ENCODE peak calls at places on chromosomes 11 and 22, in five cellular contexts. F is stomach, K is ovary, A is GM12878, U is tibial nerve. B is an unnamed sample.

GRCh38 chr11:3219281-3219892 is 774 bp upstream of the MRGPRG start:
- DNase-seq in F (peak), K (peak), A (no peak), U (no peak), B (no peak)

GRCh38 chr11:12642040-12642439 is 32.2 kb upstream of the TEAD1 start:
- DNase-seq in F (no peak), K (no peak), A (no peak), U (no peak), B (no peak)

GRCh38 chr11:2517016-2517385 is 72.2 kb downstream of the KCNQ1 start:
- DNase-seq in F (no peak), K (peak), A (no peak), U (no peak), B (no peak)

GRCh38 chr11:61290905-61291690 is 4.0 kb downstream of the VWCE start:
- DNase-seq in F (no peak), K (no peak), A (no peak), U (no peak), B (no peak)

GRCh38 chr11:2572491-2573239 is 127.1 kb downstream of the KCNQ1OT1 start:
- DNase-seq in F (no peak), K (no peak), A (no peak), U (no peak), B (no peak)

GRCh38 chr11:33670250-33671011 is 30.2 kb downstream of the C11orf91 start:
- DNase-seq in F (no peak), K (no peak), A (no peak), U (no peak), B (no peak)

GRCh38 chr11:61293869-61294716 is 1.0 kb downstream of the VWCE start:
- DNase-seq in F (peak), K (peak), A (no peak), U (peak), B (no peak)

GRCh38 chr11:37402663-37403062 is 804.6 kb upstream of the RAG2 start:
- DNase-seq in F (no peak), K (no peak), A (no peak), U (no peak), B (no peak)

GRCh38 chr11:695332-695605 is 247 bp upstream of the DEAF1 start:
- DNase-seq in F (no peak), K (no peak), A (no peak), U (no peak), B (no peak)

GRCh38 chr11:110176366-110177056 is 83.3 kb downstream of the ZC3H12C start:
- DNase-seq in F (no peak), K (no peak), A (no peak), U (no peak), B (no peak)

GRCh38 chr11:548700-549603 is 11.6 kb downstream of the LMNTD2 start:
- DNase-seq in F (no peak), K (no peak), A (no peak), U (no peak), B (no peak)

GRCh38 chr11:1303973-1304372 is 5.5 kb downstream of the TOLLIP start:
- DNase-seq in F (peak), K (peak), A (no peak), U (no peak), B (peak)

GRCh38 chr11:2691355-2691761 is 8.4 kb downstream of the KCNQ1OT1 start:
- DNase-seq in F (no peak), K (peak), A (no peak), U (no peak), B (no peak)

GRCh38 chr22:30115705-30116104 is 35.4 kb downstream of the HORMAD2 start:
- DNase-seq in F (no peak), K (no peak), A (no peak), U (no peak), B (no peak)

GRCh38 chr22:47548953-47549740 is 786.7 kb downstream of the TBC1D22A start:
- DNase-seq in F (no peak), K (no peak), A (no peak), U (no peak), B (peak)

GRCh38 chr11:69750875-69751597 is 24.1 kb downstream of the FGF4 start:
- DNase-seq in F (no peak), K (no peak), A (no peak), U (no peak), B (no peak)

GRCh38 chr11:62921573-62922188 is 518 bp upstream of the CHRM1 start:
- DNase-seq in F (peak), K (no peak), A (no peak), U (no peak), B (no peak)

GRCh38 chr11:70108250-70108649 is 30.1 kb downstream of the ANO1 start:
- DNase-seq in F (no peak), K (no peak), A (no peak), U (no peak), B (no peak)

GRCh38 chr22:18933914-18934313 is 2.2 kb downstream of the PRODH start:
- DNase-seq in F (no peak), K (no peak), A (no peak), U (no peak), B (no peak)

GRCh38 chr11:15471709-15472404 is 357.1 kb downstream of the INSC start:
- DNase-seq in F (no peak), K (no peak), A (no peak), U (no peak), B (peak)
- TF ChIP-seq EP300 in F (no peak), K (no peak), A (no peak), U (no peak), B (no peak)

GRCh38 chr22:37898441-37899181 is 7.5 kb upstream of the MICALL1 start:
- DNase-seq in F (peak), K (no peak), A (no peak), U (no peak), B (no peak)
- TF ChIP-seq CTCF in F (no peak), K (no peak), A (no peak), U (no peak), B (no peak)

GRCh38 chr22:31926969-31927368 is 17.4 kb upstream of the YWHAH start:
- DNase-seq in F (no peak), K (no peak), A (no peak), U (no peak), B (no peak)
- TF ChIP-seq EP300 in F (no peak), K (no peak), A (no peak), U (no peak), B (no peak)

GRCh38 chr11:32071811-32072210 is 19.1 kb upstream of the RCN1 start:
- DNase-seq in F (no peak), K (no peak), A (no peak), U (no peak), B (no peak)
- TF ChIP-seq CTCF in F (peak), K (no peak), A (peak), U (no peak), B (no peak)

GRCh38 chr11:35158371-35159081 is 19.6 kb downstream of the CD44 start:
- DNase-seq in F (no peak), K (no peak), A (no peak), U (peak), B (no peak)
- TF ChIP-seq EP300 in F (peak), K (peak), A (no peak), U (peak), B (peak)

GRCh38 chr11:60251485-60252207 is 8.7 kb upstream of the MS4A4E start:
- DNase-seq in F (no peak), K (no peak), A (peak), U (peak), B (no peak)
- TF ChIP-seq CTCF in F (peak), K (peak), A (peak), U (peak), B (peak)

GRCh38 chr11:11081273-11081672 is 223.4 kb upstream of the ZBED5 start:
- DNase-seq in F (no peak), K (no peak), A (no peak), U (no peak), B (no peak)
- TF ChIP-seq EP300 in F (no peak), K (no peak), A (no peak), U (no peak), B (no peak)

GRCh38 chr11:55942785-55943392 is 6.7 kb upstream of the OR5I1 start:
- DNase-seq in F (no peak), K (no peak), A (no peak), U (peak), B (no peak)
- TF ChIP-seq CTCF in F (peak), K (no peak), A (peak), U (peak), B (peak)

DNA sequence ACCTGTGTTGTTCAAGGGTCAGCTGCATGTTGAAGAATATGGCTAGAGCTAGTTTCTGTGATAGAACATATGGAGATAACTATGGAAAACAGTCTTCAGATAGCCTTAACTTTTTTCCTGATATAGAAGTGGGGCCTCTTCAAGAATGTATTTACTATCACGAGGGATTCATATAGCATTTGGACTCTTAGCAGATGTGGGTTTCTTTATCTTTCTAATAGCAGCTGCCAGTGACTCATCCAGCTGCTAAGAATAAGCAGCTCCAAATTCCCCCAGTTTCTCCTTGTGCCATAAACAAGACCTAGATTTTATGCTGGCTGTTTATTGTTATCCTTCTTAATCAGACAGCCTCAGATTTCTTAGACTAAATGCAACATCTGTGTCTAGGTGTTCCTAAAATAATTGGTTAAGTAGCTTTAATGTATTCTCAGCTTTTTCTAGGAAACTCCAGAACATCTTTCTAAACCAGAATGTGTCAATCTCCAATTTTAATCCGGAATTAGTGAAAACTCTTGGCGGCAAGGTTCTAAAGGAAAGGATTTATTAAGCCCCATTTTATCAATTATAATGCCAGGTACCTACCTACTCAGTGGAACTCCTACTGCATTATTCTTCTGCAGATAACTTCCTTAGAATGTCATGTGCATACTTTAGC is 119.8 kb downstream of the CSTPP1 start:
- DNase-seq in F (no peak), K (no peak), A (no peak), U (no peak), B (no peak)
- TF ChIP-seq EP300 in F (no peak), K (no peak), A (no peak), U (no peak), B (no peak)